ENCODE peak calls at places on chromosome 3, in ten cellular contexts. One of them, this sample, is unnamed.

GRCh38 chr3:127736801-127737539 is 64.2 kb downstream of the ABTB1 start:
- DNase-seq in stomach: no peak
- DNase-seq in NB4: no peak
- DNase-seq in amygdala: no peak
- DNase-seq in DMS 273 treated with DMSO at 0.1 percent for 48 hours: no peak
- DNase-seq in naive thymus-derived CD8-positive, alpha-beta T cell: no peak
- DNase-seq in Panc1: no peak
- DNase-seq in CD8-positive, alpha-beta T cell: no peak
- DNase-seq in IMR-90: no peak
- DNase-seq in NCI-H510A treated with DMSO at 0.1 percent for 48 hours: no peak
- DNase-seq in this sample: no peak

GRCh38 chr3:128068156-128068620 is 16.0 kb downstream of the SEC61A1 start:
- DNase-seq in stomach: no peak
- DNase-seq in NB4: peak; percentile 64
- DNase-seq in amygdala: no peak
- DNase-seq in DMS 273 treated with DMSO at 0.1 percent for 48 hours: peak; percentile 45
- DNase-seq in naive thymus-derived CD8-positive, alpha-beta T cell: peak; percentile 31
- DNase-seq in Panc1: no peak
- DNase-seq in CD8-positive, alpha-beta T cell: no peak
- DNase-seq in IMR-90: peak; percentile 55
- DNase-seq in NCI-H510A treated with DMSO at 0.1 percent for 48 hours: peak; percentile 20
- DNase-seq in this sample: peak; percentile 74

GRCh38 chr3:100169186-100169585 is 54.9 kb upstream of the FILIP1L start:
- DNase-seq in stomach: no peak
- DNase-seq in NB4: no peak
- DNase-seq in amygdala: no peak
- DNase-seq in DMS 273 treated with DMSO at 0.1 percent for 48 hours: peak; percentile 18
- DNase-seq in naive thymus-derived CD8-positive, alpha-beta T cell: no peak
- DNase-seq in Panc1: no peak
- DNase-seq in CD8-positive, alpha-beta T cell: no peak
- DNase-seq in IMR-90: no peak
- DNase-seq in NCI-H510A treated with DMSO at 0.1 percent for 48 hours: no peak
- DNase-seq in this sample: no peak

GRCh38 chr3:74415731-74416130 is 198.7 kb downstream of the CNTN3 start:
- DNase-seq in stomach: no peak
- DNase-seq in NB4: no peak
- DNase-seq in amygdala: no peak
- DNase-seq in DMS 273 treated with DMSO at 0.1 percent for 48 hours: no peak
- DNase-seq in naive thymus-derived CD8-positive, alpha-beta T cell: no peak
- DNase-seq in Panc1: no peak
- DNase-seq in CD8-positive, alpha-beta T cell: no peak
- DNase-seq in IMR-90: no peak
- DNase-seq in NCI-H510A treated with DMSO at 0.1 percent for 48 hours: no peak
- DNase-seq in this sample: no peak

GRCh38 chr3:97432914-97433313 is 331.6 kb upstream of the ARL6 start:
- DNase-seq in stomach: no peak
- DNase-seq in NB4: no peak
- DNase-seq in amygdala: no peak
- DNase-seq in DMS 273 treated with DMSO at 0.1 percent for 48 hours: no peak
- DNase-seq in naive thymus-derived CD8-positive, alpha-beta T cell: no peak
- DNase-seq in Panc1: no peak
- DNase-seq in CD8-positive, alpha-beta T cell: no peak
- DNase-seq in IMR-90: no peak
- DNase-seq in NCI-H510A treated with DMSO at 0.1 percent for 48 hours: peak; percentile 55
- DNase-seq in this sample: no peak

GRCh38 chr3:131363275-131363674 is 18.3 kb upstream of the NUDT16 start:
- DNase-seq in stomach: no peak
- DNase-seq in NB4: no peak
- DNase-seq in amygdala: no peak
- DNase-seq in DMS 273 treated with DMSO at 0.1 percent for 48 hours: no peak
- DNase-seq in naive thymus-derived CD8-positive, alpha-beta T cell: no peak
- DNase-seq in Panc1: no peak
- DNase-seq in CD8-positive, alpha-beta T cell: no peak
- DNase-seq in IMR-90: no peak
- DNase-seq in NCI-H510A treated with DMSO at 0.1 percent for 48 hours: no peak
- DNase-seq in this sample: no peak

GRCh38 chr3:66152336-66152735 is 68.5 kb upstream of the SLC25A26 start:
- DNase-seq in stomach: no peak
- DNase-seq in NB4: no peak
- DNase-seq in amygdala: no peak
- DNase-seq in DMS 273 treated with DMSO at 0.1 percent for 48 hours: no peak
- DNase-seq in naive thymus-derived CD8-positive, alpha-beta T cell: no peak
- DNase-seq in Panc1: no peak
- DNase-seq in CD8-positive, alpha-beta T cell: no peak
- DNase-seq in IMR-90: no peak
- DNase-seq in NCI-H510A treated with DMSO at 0.1 percent for 48 hours: no peak
- DNase-seq in this sample: no peak

GRCh38 chr3:123104550-123104949 is 37.7 kb downstream of the PDIA5 start:
- DNase-seq in stomach: no peak
- DNase-seq in NB4: no peak
- DNase-seq in amygdala: no peak
- DNase-seq in DMS 273 treated with DMSO at 0.1 percent for 48 hours: no peak
- DNase-seq in naive thymus-derived CD8-positive, alpha-beta T cell: no peak
- DNase-seq in Panc1: peak; percentile 43
- DNase-seq in CD8-positive, alpha-beta T cell: no peak
- DNase-seq in IMR-90: peak; percentile 86
- DNase-seq in NCI-H510A treated with DMSO at 0.1 percent for 48 hours: no peak
- DNase-seq in this sample: peak; percentile 91

GRCh38 chr3:66133050-66133757 is 87.6 kb upstream of the SLC25A26 start:
- DNase-seq in stomach: no peak
- DNase-seq in NB4: no peak
- DNase-seq in amygdala: no peak
- DNase-seq in DMS 273 treated with DMSO at 0.1 percent for 48 hours: no peak
- DNase-seq in naive thymus-derived CD8-positive, alpha-beta T cell: no peak
- DNase-seq in Panc1: no peak
- DNase-seq in CD8-positive, alpha-beta T cell: no peak
- DNase-seq in IMR-90: peak; percentile 91
- DNase-seq in NCI-H510A treated with DMSO at 0.1 percent for 48 hours: no peak
- DNase-seq in this sample: peak; percentile 88

GRCh38 chr3:94117729-94118128 is 54.9 kb downstream of the NSUN3 start:
- DNase-seq in stomach: no peak
- DNase-seq in NB4: peak; percentile 6
- DNase-seq in amygdala: no peak
- DNase-seq in DMS 273 treated with DMSO at 0.1 percent for 48 hours: no peak
- DNase-seq in naive thymus-derived CD8-positive, alpha-beta T cell: no peak
- DNase-seq in Panc1: no peak
- DNase-seq in CD8-positive, alpha-beta T cell: no peak
- DNase-seq in IMR-90: no peak
- DNase-seq in NCI-H510A treated with DMSO at 0.1 percent for 48 hours: no peak
- DNase-seq in this sample: no peak

GRCh38 chr3:132499071-132499470 is 81.8 kb downstream of the DNAJC13 start:
- DNase-seq in stomach: no peak
- DNase-seq in NB4: no peak
- DNase-seq in amygdala: no peak
- DNase-seq in DMS 273 treated with DMSO at 0.1 percent for 48 hours: no peak
- DNase-seq in naive thymus-derived CD8-positive, alpha-beta T cell: no peak
- DNase-seq in Panc1: no peak
- DNase-seq in CD8-positive, alpha-beta T cell: no peak
- DNase-seq in IMR-90: no peak
- DNase-seq in NCI-H510A treated with DMSO at 0.1 percent for 48 hours: no peak
- DNase-seq in this sample: no peak

GRCh38 chr3:10521772-10522441 is 16.5 kb upstream of the ATP2B2 start:
- DNase-seq in stomach: peak; percentile 5
- DNase-seq in NB4: no peak
- DNase-seq in amygdala: no peak
- DNase-seq in DMS 273 treated with DMSO at 0.1 percent for 48 hours: no peak
- DNase-seq in naive thymus-derived CD8-positive, alpha-beta T cell: no peak
- DNase-seq in Panc1: no peak
- DNase-seq in CD8-positive, alpha-beta T cell: peak; percentile 19
- DNase-seq in IMR-90: no peak
- DNase-seq in NCI-H510A treated with DMSO at 0.1 percent for 48 hours: no peak
- DNase-seq in this sample: no peak

GRCh38 chr3:114659109-114660081 is 365.6 kb downstream of the TIGIT start:
- DNase-seq in stomach: peak; percentile 47
- DNase-seq in NB4: peak; percentile 5
- DNase-seq in amygdala: no peak
- DNase-seq in DMS 273 treated with DMSO at 0.1 percent for 48 hours: peak; percentile 49
- DNase-seq in naive thymus-derived CD8-positive, alpha-beta T cell: no peak
- DNase-seq in Panc1: no peak
- DNase-seq in CD8-positive, alpha-beta T cell: no peak
- DNase-seq in IMR-90: no peak
- DNase-seq in NCI-H510A treated with DMSO at 0.1 percent for 48 hours: no peak
- DNase-seq in this sample: no peak

GRCh38 chr3:50885491-50885890 is 210.8 kb downstream of the DOCK3 start:
- DNase-seq in stomach: no peak
- DNase-seq in NB4: peak; percentile 9
- DNase-seq in amygdala: no peak
- DNase-seq in DMS 273 treated with DMSO at 0.1 percent for 48 hours: no peak
- DNase-seq in naive thymus-derived CD8-positive, alpha-beta T cell: no peak
- DNase-seq in Panc1: no peak
- DNase-seq in CD8-positive, alpha-beta T cell: no peak
- DNase-seq in IMR-90: no peak
- DNase-seq in NCI-H510A treated with DMSO at 0.1 percent for 48 hours: no peak
- DNase-seq in this sample: peak; percentile 32

GRCh38 chr3:30611613-30612421 is 5.4 kb downstream of the TGFBR2 start:
- DNase-seq in stomach: no peak
- DNase-seq in NB4: peak; percentile 53
- DNase-seq in amygdala: no peak
- DNase-seq in DMS 273 treated with DMSO at 0.1 percent for 48 hours: no peak
- DNase-seq in naive thymus-derived CD8-positive, alpha-beta T cell: peak; percentile 33
- DNase-seq in Panc1: no peak
- DNase-seq in CD8-positive, alpha-beta T cell: no peak
- DNase-seq in IMR-90: peak; percentile 60
- DNase-seq in NCI-H510A treated with DMSO at 0.1 percent for 48 hours: no peak
- DNase-seq in this sample: peak; percentile 79

GRCh38 chr3:187243933-187244564 is 46.8 kb downstream of the RTP1 start:
- DNase-seq in stomach: no peak
- DNase-seq in NB4: no peak
- DNase-seq in amygdala: no peak
- DNase-seq in DMS 273 treated with DMSO at 0.1 percent for 48 hours: no peak
- DNase-seq in naive thymus-derived CD8-positive, alpha-beta T cell: no peak
- DNase-seq in Panc1: no peak
- DNase-seq in CD8-positive, alpha-beta T cell: no peak
- DNase-seq in IMR-90: peak; percentile 30
- DNase-seq in NCI-H510A treated with DMSO at 0.1 percent for 48 hours: no peak
- DNase-seq in this sample: no peak

GRCh38 chr3:10532939-10533730 is 27.7 kb upstream of the ATP2B2 start:
- DNase-seq in stomach: peak; percentile 5
- DNase-seq in NB4: no peak
- DNase-seq in amygdala: no peak
- DNase-seq in DMS 273 treated with DMSO at 0.1 percent for 48 hours: no peak
- DNase-seq in naive thymus-derived CD8-positive, alpha-beta T cell: no peak
- DNase-seq in Panc1: no peak
- DNase-seq in CD8-positive, alpha-beta T cell: no peak
- DNase-seq in IMR-90: no peak
- DNase-seq in NCI-H510A treated with DMSO at 0.1 percent for 48 hours: no peak
- DNase-seq in this sample: no peak

GRCh38 chr3:193942516-193943055 is 193.4 kb upstream of the HES1 start:
- DNase-seq in stomach: no peak
- DNase-seq in NB4: no peak
- DNase-seq in amygdala: no peak
- DNase-seq in DMS 273 treated with DMSO at 0.1 percent for 48 hours: no peak
- DNase-seq in naive thymus-derived CD8-positive, alpha-beta T cell: no peak
- DNase-seq in Panc1: no peak
- DNase-seq in CD8-positive, alpha-beta T cell: no peak
- DNase-seq in IMR-90: no peak
- DNase-seq in NCI-H510A treated with DMSO at 0.1 percent for 48 hours: no peak
- DNase-seq in this sample: no peak

GRCh38 chr3:39095778-39096177 is 11.6 kb downstream of the GORASP1 start:
- DNase-seq in stomach: no peak
- DNase-seq in NB4: no peak
- DNase-seq in amygdala: no peak
- DNase-seq in DMS 273 treated with DMSO at 0.1 percent for 48 hours: no peak
- DNase-seq in naive thymus-derived CD8-positive, alpha-beta T cell: no peak
- DNase-seq in Panc1: no peak
- DNase-seq in CD8-positive, alpha-beta T cell: no peak
- DNase-seq in IMR-90: no peak
- DNase-seq in NCI-H510A treated with DMSO at 0.1 percent for 48 hours: no peak
- DNase-seq in this sample: no peak

GRCh38 chr3:156676467-156677119 is 2.2 kb downstream of the TIPARP start:
- DNase-seq in stomach: no peak
- DNase-seq in NB4: peak; percentile 32
- DNase-seq in amygdala: no peak
- DNase-seq in DMS 273 treated with DMSO at 0.1 percent for 48 hours: no peak
- DNase-seq in naive thymus-derived CD8-positive, alpha-beta T cell: no peak
- DNase-seq in Panc1: no peak
- DNase-seq in CD8-positive, alpha-beta T cell: no peak
- DNase-seq in IMR-90: peak; percentile 50
- DNase-seq in NCI-H510A treated with DMSO at 0.1 percent for 48 hours: no peak
- DNase-seq in this sample: peak; percentile 81

GRCh38 chr3:119125742-119126507 is 20.0 kb upstream of the TEX55 start:
- DNase-seq in stomach: no peak
- DNase-seq in NB4: no peak
- DNase-seq in amygdala: no peak
- DNase-seq in DMS 273 treated with DMSO at 0.1 percent for 48 hours: no peak
- DNase-seq in naive thymus-derived CD8-positive, alpha-beta T cell: no peak
- DNase-seq in Panc1: no peak
- DNase-seq in CD8-positive, alpha-beta T cell: no peak
- DNase-seq in IMR-90: no peak
- DNase-seq in NCI-H510A treated with DMSO at 0.1 percent for 48 hours: no peak
- DNase-seq in this sample: no peak

GRCh38 chr3:176967525-176967924 is 229.8 kb downstream of the TBL1XR1 start:
- DNase-seq in stomach: no peak
- DNase-seq in NB4: no peak
- DNase-seq in amygdala: no peak
- DNase-seq in DMS 273 treated with DMSO at 0.1 percent for 48 hours: no peak
- DNase-seq in naive thymus-derived CD8-positive, alpha-beta T cell: no peak
- DNase-seq in Panc1: no peak
- DNase-seq in CD8-positive, alpha-beta T cell: no peak
- DNase-seq in IMR-90: peak; percentile 22
- DNase-seq in NCI-H510A treated with DMSO at 0.1 percent for 48 hours: no peak
- DNase-seq in this sample: peak; percentile 14

GRCh38 chr3:129432671-129433070 is 4.2 kb upstream of the EFCAB12 start:
- DNase-seq in stomach: no peak
- DNase-seq in NB4: no peak
- DNase-seq in amygdala: no peak
- DNase-seq in DMS 273 treated with DMSO at 0.1 percent for 48 hours: no peak
- DNase-seq in naive thymus-derived CD8-positive, alpha-beta T cell: no peak
- DNase-seq in Panc1: no peak
- DNase-seq in CD8-positive, alpha-beta T cell: no peak
- DNase-seq in IMR-90: no peak
- DNase-seq in NCI-H510A treated with DMSO at 0.1 percent for 48 hours: no peak
- DNase-seq in this sample: no peak

GRCh38 chr3:146160233-146160963 is 586 bp downstream of the PLOD2 start:
- DNase-seq in stomach: peak; percentile 66
- DNase-seq in NB4: no peak
- DNase-seq in amygdala: peak; percentile 61
- DNase-seq in DMS 273 treated with DMSO at 0.1 percent for 48 hours: peak; percentile 90
- DNase-seq in naive thymus-derived CD8-positive, alpha-beta T cell: no peak
- DNase-seq in Panc1: no peak
- DNase-seq in CD8-positive, alpha-beta T cell: no peak
- DNase-seq in IMR-90: peak; percentile 79
- DNase-seq in NCI-H510A treated with DMSO at 0.1 percent for 48 hours: peak; percentile 75
- DNase-seq in this sample: peak; percentile 90

GRCh38 chr3:42572278-42572677 is 9.5 kb downstream of the SEC22C start:
- DNase-seq in stomach: no peak
- DNase-seq in NB4: peak; percentile 41
- DNase-seq in amygdala: peak; percentile 14
- DNase-seq in DMS 273 treated with DMSO at 0.1 percent for 48 hours: no peak
- DNase-seq in naive thymus-derived CD8-positive, alpha-beta T cell: no peak
- DNase-seq in Panc1: no peak
- DNase-seq in CD8-positive, alpha-beta T cell: no peak
- DNase-seq in IMR-90: peak; percentile 31
- DNase-seq in NCI-H510A treated with DMSO at 0.1 percent for 48 hours: peak; percentile 59
- DNase-seq in this sample: peak; percentile 71

GRCh38 chr3:48409291-48410201 is 20.3 kb downstream of the PLXNB1 start:
- DNase-seq in stomach: no peak
- DNase-seq in NB4: no peak
- DNase-seq in amygdala: no peak
- DNase-seq in DMS 273 treated with DMSO at 0.1 percent for 48 hours: no peak
- DNase-seq in naive thymus-derived CD8-positive, alpha-beta T cell: no peak
- DNase-seq in Panc1: no peak
- DNase-seq in CD8-positive, alpha-beta T cell: no peak
- DNase-seq in IMR-90: no peak
- DNase-seq in NCI-H510A treated with DMSO at 0.1 percent for 48 hours: no peak
- DNase-seq in this sample: no peak